ENCODE peak calls at places on chromosomes 3 and 15, in five cellular contexts. S is PC-3, G is iPS-NIHi11, O is transverse colon, F is NCI-H1930. U is an unnamed sample.

GRCh38 chr3:184802150-184802549 is 9.8 kb upstream of the VPS8 start:
- DNase-seq in F (no peak), S (no peak), G (no peak), O (no peak), U (no peak)

GRCh38 chr3:30835667-30836066 is 58.8 kb downstream of the GADL1 start:
- DNase-seq in S (peak; percentile 10), G (no peak), F (no peak), O (no peak), U (no peak)

GRCh38 chr3:62688050-62688449 is 187.2 kb downstream of the CADPS start:
- DNase-seq in G (no peak), F (no peak), S (peak; percentile 60), O (no peak), U (no peak)

GRCh38 chr3:113485161-113485609 is 29.8 kb downstream of the SPICE1 start:
- DNase-seq in O (peak; percentile 6), G (no peak), F (no peak), S (peak; percentile 87), U (no peak)

GRCh38 chr3:42802876-42803799 is 1.2 kb downstream of the HIGD1A start:
- DNase-seq in O (no peak), F (no peak), S (peak; percentile 40), G (peak; percentile 37), U (peak; percentile 58)

GRCh38 chr15:25766421-25766820 is 96.7 kb downstream of the ATP10A start:
- DNase-seq in G (no peak), F (no peak), O (no peak), S (no peak), U (no peak)

GRCh38 chr3:38265604-38266307 is at the start of gene SLC22A13:
- DNase-seq in S (no peak), F (no peak), O (no peak), G (no peak), U (no peak)

GRCh38 chr15:36550650-36551049 is 28.8 kb upstream of the CDIN1 start:
- DNase-seq in F (no peak), O (no peak), G (no peak), S (no peak), U (no peak)

GRCh38 chr3:134564991-134565390 is 79.1 kb downstream of the CEP63 start:
- DNase-seq in F (no peak), S (no peak), O (no peak), G (no peak), U (no peak)

GRCh38 chr15:80562033-80562432 is 133.1 kb upstream of the ABHD17C start:
- DNase-seq in O (no peak), S (no peak), G (no peak), F (no peak), U (no peak)

GRCh38 chr3:9244495-9245183 is 4.8 kb downstream of the SRGAP3 start:
- DNase-seq in O (no peak), F (no peak), G (no peak), S (no peak), U (no peak)

GRCh38 chr3:70805044-70805732 is 492.8 kb upstream of the MDFIC2 start:
- DNase-seq in S (peak; percentile 74), G (no peak), F (no peak), O (no peak), U (no peak)